ENCODE peak calls at places on chromosomes 3 and 15, in nine cellular contexts. R is dorsolateral prefrontal cortex; M is spleen; P is fibroblast of lung; J is right atrium auricular region; F is cardiac muscle cell; D is kidney epithelial cell; B is CD8-positive, alpha-beta T cell; Z is psoas muscle. U is an unnamed sample.

GRCh38 chr3:53342353-53342752 is 5.0 kb downstream of the DCP1A start:
- DNase-seq in R (no peak), M (no peak), P (no peak), J (no peak), F (peak), D (no peak), B (no peak), Z (no peak), U (no peak)

GRCh38 chr3:126364731-126365301 is 7.6 kb upstream of the KLF15 start:
- DNase-seq in R (no peak), M (no peak), P (no peak), J (no peak), F (no peak), D (no peak), B (no peak), Z (peak), U (no peak)

GRCh38 chr3:66723231-66723630 is 222.4 kb upstream of the LRIG1 start:
- DNase-seq in R (no peak), M (no peak), P (no peak), J (no peak), F (no peak), D (no peak), B (no peak), Z (no peak), U (no peak)

GRCh38 chr3:14403636-14404395 is 1.4 kb downstream of the SLC6A6 start:
- DNase-seq in R (no peak), M (no peak), P (no peak), J (no peak), F (no peak), D (no peak), B (no peak), Z (peak), U (no peak)

GRCh38 chr3:2484162-2485026 is 385.7 kb downstream of the CNTN4 start:
- DNase-seq in R (no peak), M (no peak), P (no peak), J (no peak), F (no peak), D (no peak), B (no peak), Z (no peak), U (no peak)

GRCh38 chr3:62981962-62982361 is 106.7 kb upstream of the CADPS start:
- DNase-seq in R (no peak), M (no peak), P (no peak), J (no peak), F (no peak), D (no peak), B (no peak), Z (no peak), U (no peak)

GRCh38 chr15:33126559-33127290 is 67.8 kb downstream of the FMN1 start:
- DNase-seq in R (no peak), M (no peak), P (peak), J (no peak), F (peak), D (peak), B (peak), Z (peak), U (peak)

GRCh38 chr3:30611613-30612421 is 5.4 kb downstream of the TGFBR2 start:
- DNase-seq in R (no peak), M (no peak), P (no peak), J (no peak), F (peak), D (peak), B (no peak), Z (no peak), U (no peak)

GRCh38 chr15:67156426-67156825 is 91.0 kb downstream of the SMAD3 start:
- DNase-seq in R (no peak), M (no peak), P (no peak), J (no peak), F (no peak), D (no peak), B (no peak), Z (no peak), U (no peak)

DNA sequence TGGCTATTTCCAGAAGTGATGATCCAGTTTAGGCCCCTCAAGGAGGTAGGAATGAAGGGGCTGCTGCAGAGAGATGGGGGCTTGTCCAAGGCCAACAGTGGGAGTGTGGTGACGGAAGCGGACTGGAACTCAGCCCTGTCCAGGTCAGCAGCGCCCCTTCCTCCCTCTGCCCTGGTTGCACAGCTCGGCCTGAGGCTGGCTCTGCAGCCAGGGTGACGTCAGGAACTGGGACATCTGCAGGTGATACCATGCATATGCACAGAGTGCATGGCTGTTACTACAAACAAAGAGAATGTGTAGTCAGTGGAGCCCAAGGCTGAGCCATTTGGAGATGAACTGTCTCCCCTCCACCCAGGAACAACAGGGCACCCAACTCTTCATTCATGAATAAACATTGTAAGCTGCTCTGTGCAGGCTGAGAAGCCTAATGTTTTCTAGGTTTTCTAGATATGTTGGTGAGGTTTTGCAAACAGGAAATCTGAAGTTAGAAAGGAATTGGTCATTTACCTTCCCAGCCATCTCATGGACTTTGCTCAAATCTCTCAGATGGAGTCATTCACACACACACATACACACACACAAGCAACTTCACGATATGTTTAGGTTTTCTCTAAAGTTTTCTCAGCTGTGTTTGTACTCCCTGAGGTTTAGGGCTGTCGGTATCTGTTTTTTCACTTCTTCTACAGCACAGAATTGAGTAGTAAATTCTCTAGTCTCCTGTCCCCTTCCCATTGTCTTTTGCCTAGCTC is 117.2 kb downstream of the TLE3 start:
- DNase-seq in R (no peak), M (no peak), P (no peak), J (no peak), F (no peak), D (no peak), B (no peak), Z (no peak), U (no peak)
- H3K4me3 ChIP-seq in R (no peak), M (no peak), P (no peak), J (no peak), F (no peak), D (no peak), B (no peak), Z (no peak), U (no peak)

DNA sequence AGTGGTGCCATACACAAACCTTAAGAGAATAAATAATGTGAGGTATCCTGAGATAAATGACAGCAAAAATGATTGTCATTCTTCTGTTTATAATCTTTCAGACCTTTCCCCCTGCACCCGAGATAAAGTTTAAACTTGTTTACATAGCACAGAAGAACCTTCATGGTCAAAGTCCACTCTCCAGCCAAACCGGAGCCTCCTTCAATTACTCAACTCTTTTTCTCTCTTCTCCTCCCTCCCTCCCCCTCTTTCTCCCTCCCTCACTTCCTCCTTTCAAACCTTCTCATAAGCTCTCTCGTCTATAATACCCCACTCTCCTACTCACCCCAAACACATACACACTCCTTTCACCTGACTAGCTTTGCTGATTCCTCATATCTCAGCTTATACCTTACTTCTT is 198.9 kb downstream of the EFHB start:
- DNase-seq in R (no peak), M (no peak), P (no peak), J (no peak), F (no peak), D (no peak), B (no peak), Z (no peak), U (no peak)
- H3K4me3 ChIP-seq in R (no peak), M (no peak), P (no peak), J (no peak), F (no peak), D (no peak), B (no peak), Z (no peak), U (no peak)

GRCh38 chr15:44157679-44158078 is 37.4 kb downstream of the FRMD5 start:
- DNase-seq in R (no peak), M (no peak), P (peak), J (no peak), F (peak), D (peak), B (no peak), Z (no peak), U (peak)
- H3K4me3 ChIP-seq in R (no peak), M (no peak), P (no peak), J (no peak), F (no peak), D (no peak), B (no peak), Z (no peak), U (no peak)

GRCh38 chr3:64685800-64686445 is 1.9 kb downstream of the ADAMTS9 start:
- DNase-seq in R (peak), M (peak), P (peak), J (peak), F (peak), D (no peak), B (no peak), Z (peak), U (peak)

GRCh38 chr3:64685331-64685799 is 2.4 kb downstream of the ADAMTS9 start:
- DNase-seq in R (peak), M (peak), P (peak), J (no peak), F (peak), D (no peak), B (no peak), Z (no peak), U (peak)

GRCh38 chr3:64687381-64687780 is 419 bp downstream of the ADAMTS9 start:
- DNase-seq in R (no peak), M (peak), P (no peak), J (no peak), F (no peak), D (no peak), B (no peak), Z (peak), U (no peak)

GRCh38 chr3:64687781-64688515 is at the start of gene ADAMTS9:
- DNase-seq in R (peak), M (peak), P (peak), J (peak), F (peak), D (no peak), B (no peak), Z (peak), U (peak)

DNA sequence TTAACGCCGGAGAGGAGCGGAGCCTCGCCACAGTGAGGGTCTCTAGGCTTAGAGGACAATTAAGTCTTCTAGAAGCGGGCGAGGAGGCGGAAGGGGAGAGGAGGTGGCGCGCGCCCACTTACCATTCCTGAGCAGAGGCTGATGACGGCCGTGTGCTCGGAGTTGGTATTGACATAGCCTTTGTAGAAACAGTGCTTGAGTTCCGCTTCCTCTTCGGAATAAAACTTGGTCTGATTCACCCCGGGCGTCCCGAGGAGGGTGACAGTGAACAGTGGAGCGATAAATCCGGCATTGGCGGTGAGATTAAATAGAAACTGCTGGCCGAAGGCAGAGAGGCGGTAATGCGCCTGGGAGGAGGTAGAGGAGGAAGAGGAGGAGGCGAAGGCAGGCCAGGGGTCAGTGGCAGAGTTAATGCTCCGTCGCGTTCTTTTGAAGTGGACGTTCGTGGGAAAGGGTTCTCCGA is 1.3 kb downstream of the ADAMTS9 start:
- DNase-seq in R (peak), M (no peak), P (no peak), J (peak), F (no peak), D (no peak), B (no peak), Z (no peak), U (no peak)
- H3K4me3 ChIP-seq in R (peak), M (peak), P (peak), J (peak), F (peak), D (peak), B (no peak), Z (peak), U (peak)

DNA sequence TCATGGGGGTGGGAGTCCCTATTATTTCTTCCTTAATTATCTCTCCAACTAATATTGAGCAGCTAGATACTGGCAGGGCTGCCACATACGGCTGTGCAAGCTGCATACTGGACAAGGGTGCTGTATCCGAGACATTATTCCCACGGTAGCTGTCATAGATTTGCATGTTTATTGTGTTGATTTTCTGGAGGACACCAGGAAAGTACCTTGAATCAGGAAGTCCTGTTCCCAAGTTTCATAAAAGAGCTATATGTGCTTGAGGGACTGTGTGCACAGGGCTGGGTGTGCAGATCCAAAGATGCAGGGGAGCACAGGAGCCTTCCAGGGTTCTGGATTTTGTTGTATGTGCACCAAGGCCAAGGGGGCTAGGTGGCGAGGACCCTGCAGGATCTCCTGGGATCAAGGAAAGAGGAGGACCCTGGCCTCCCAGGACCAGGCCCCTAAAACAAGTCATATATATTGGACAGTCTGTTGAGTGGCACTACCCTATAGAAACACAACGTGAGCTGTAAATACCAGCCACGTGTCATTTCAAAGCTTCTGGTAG is 119.2 kb upstream of the ALDH1A3 start:
- DNase-seq in R (no peak), M (no peak), P (no peak), J (peak), F (no peak), D (no peak), B (no peak), Z (peak), U (no peak)
- H3K4me3 ChIP-seq in R (no peak), M (no peak), P (no peak), J (no peak), F (no peak), D (no peak), B (no peak), Z (no peak), U (no peak)

GRCh38 chr3:13021141-13021933 is 51.9 kb downstream of the IQSEC1 start:
- DNase-seq in R (no peak), M (peak), P (no peak), J (no peak), F (no peak), D (no peak), B (no peak), Z (peak), U (no peak)
- H3K4me3 ChIP-seq in R (no peak), M (peak), P (peak), J (no peak), F (no peak), D (no peak), B (no peak), Z (peak), U (peak)

GRCh38 chr3:36763850-36764703 is at the start of gene DCLK3:
- DNase-seq in R (peak), M (peak), P (no peak), J (no peak), F (peak), D (no peak), B (no peak), Z (peak), U (no peak)
- H3K4me3 ChIP-seq in R (peak), M (peak), P (peak), J (peak), F (peak), D (peak), B (no peak), Z (peak), U (peak)

DNA sequence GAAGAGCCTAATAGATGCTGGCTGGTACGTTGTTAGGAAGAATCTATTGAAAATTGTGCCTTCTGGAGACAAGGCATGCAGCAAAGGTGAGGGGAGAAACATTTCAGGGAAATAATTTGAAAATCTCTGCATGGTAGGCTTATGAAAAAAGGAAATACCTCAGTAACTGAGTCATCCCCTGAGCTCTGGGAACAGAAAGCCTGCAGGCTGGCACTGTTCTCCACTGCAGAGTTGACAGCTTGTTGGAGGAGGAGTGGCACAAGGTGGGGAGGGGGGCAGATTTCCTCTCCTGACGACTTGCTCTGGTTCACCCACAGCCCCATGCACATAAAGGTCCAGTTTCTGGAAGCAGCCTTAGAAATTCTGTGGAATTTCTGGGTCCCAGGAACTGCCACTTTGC is 179.4 kb downstream of the ABHD5 start:
- DNase-seq in R (peak), M (peak), P (peak), J (peak), F (peak), D (peak), B (no peak), Z (no peak), U (no peak)
- H3K4me3 ChIP-seq in R (no peak), M (no peak), P (no peak), J (no peak), F (no peak), D (no peak), B (no peak), Z (no peak), U (no peak)

U was measured in skeletal muscle cell.